ENCODE peak calls at places on chromosomes 7 and 10, in nine cellular contexts. One of them, this sample, is unnamed.
A peak's percentile ranks its signal among the peaks of the same experiment; 100 is the strongest.

GRCh38 chr7:129783097-129783919 is 169.5 kb downstream of the UBE2H start:
- DNase-seq in NCI-H748 treated with DMSO at 0.1 percent for 48 hours: no peak
- DNase-seq in adrenal gland: no peak
- DNase-seq in fibroblast of lung: no peak
- DNase-seq in H7: peak; percentile 77
- DNase-seq in cardiac muscle cell: no peak
- DNase-seq in activated CD8-positive, alpha-beta memory T cell treated with anti-CD3 and anti-CD28 coated beads for 24 hours: peak; percentile 62
- DNase-seq in ELF-1: peak; percentile 43
- DNase-seq in activated T-cell treated with anti-CD3 and anti-CD28 coated beads for 1 hour: no peak
- DNase-seq in this sample: no peak

GRCh38 chr7:90211391-90212148 is at the start of gene STEAP2:
- DNase-seq in NCI-H748 treated with DMSO at 0.1 percent for 48 hours: peak; percentile 75
- DNase-seq in adrenal gland: peak; percentile 83
- DNase-seq in fibroblast of lung: peak; percentile 92
- DNase-seq in H7: peak; percentile 92
- DNase-seq in cardiac muscle cell: peak; percentile 92
- DNase-seq in activated CD8-positive, alpha-beta memory T cell treated with anti-CD3 and anti-CD28 coated beads for 24 hours: peak; percentile 65
- DNase-seq in ELF-1: peak; percentile 90
- DNase-seq in activated T-cell treated with anti-CD3 and anti-CD28 coated beads for 1 hour: no peak
- DNase-seq in this sample: peak; percentile 73

GRCh38 chr10:17209302-17209701 is 7.8 kb upstream of the TRDMT1 start:
- DNase-seq in NCI-H748 treated with DMSO at 0.1 percent for 48 hours: no peak
- DNase-seq in adrenal gland: no peak
- DNase-seq in fibroblast of lung: no peak
- DNase-seq in H7: no peak
- DNase-seq in cardiac muscle cell: no peak
- DNase-seq in activated CD8-positive, alpha-beta memory T cell treated with anti-CD3 and anti-CD28 coated beads for 24 hours: no peak
- DNase-seq in ELF-1: no peak
- DNase-seq in activated T-cell treated with anti-CD3 and anti-CD28 coated beads for 1 hour: no peak
- DNase-seq in this sample: no peak

GRCh38 chr10:5659702-5660528 is 6.5 kb downstream of the ASB13 start:
- DNase-seq in NCI-H748 treated with DMSO at 0.1 percent for 48 hours: no peak
- DNase-seq in adrenal gland: peak; percentile 70
- DNase-seq in fibroblast of lung: peak; percentile 62
- DNase-seq in H7: no peak
- DNase-seq in cardiac muscle cell: no peak
- DNase-seq in activated CD8-positive, alpha-beta memory T cell treated with anti-CD3 and anti-CD28 coated beads for 24 hours: no peak
- DNase-seq in ELF-1: peak; percentile 36
- DNase-seq in activated T-cell treated with anti-CD3 and anti-CD28 coated beads for 1 hour: no peak
- DNase-seq in this sample: no peak

GRCh38 chr10:26000971-26001370 is 66.9 kb downstream of the MYO3A start:
- DNase-seq in NCI-H748 treated with DMSO at 0.1 percent for 48 hours: no peak
- DNase-seq in adrenal gland: no peak
- DNase-seq in fibroblast of lung: no peak
- DNase-seq in H7: no peak
- DNase-seq in cardiac muscle cell: no peak
- DNase-seq in activated CD8-positive, alpha-beta memory T cell treated with anti-CD3 and anti-CD28 coated beads for 24 hours: no peak
- DNase-seq in ELF-1: peak; percentile 4
- DNase-seq in activated T-cell treated with anti-CD3 and anti-CD28 coated beads for 1 hour: no peak
- DNase-seq in this sample: no peak

GRCh38 chr7:56157238-56157790 is 41.1 kb upstream of the NUPR2 start:
- DNase-seq in NCI-H748 treated with DMSO at 0.1 percent for 48 hours: peak; percentile 95
- DNase-seq in adrenal gland: no peak
- DNase-seq in fibroblast of lung: no peak
- DNase-seq in H7: no peak
- DNase-seq in cardiac muscle cell: no peak
- DNase-seq in activated CD8-positive, alpha-beta memory T cell treated with anti-CD3 and anti-CD28 coated beads for 24 hours: no peak
- DNase-seq in ELF-1: no peak
- DNase-seq in activated T-cell treated with anti-CD3 and anti-CD28 coated beads for 1 hour: no peak
- DNase-seq in this sample: no peak

GRCh38 chr7:93092757-93093370 is 24.9 kb downstream of the SAMD9 start:
- DNase-seq in NCI-H748 treated with DMSO at 0.1 percent for 48 hours: no peak
- DNase-seq in adrenal gland: no peak
- DNase-seq in fibroblast of lung: peak; percentile 68
- DNase-seq in H7: peak; percentile 19
- DNase-seq in cardiac muscle cell: no peak
- DNase-seq in activated CD8-positive, alpha-beta memory T cell treated with anti-CD3 and anti-CD28 coated beads for 24 hours: no peak
- DNase-seq in ELF-1: peak; percentile 23
- DNase-seq in activated T-cell treated with anti-CD3 and anti-CD28 coated beads for 1 hour: no peak
- DNase-seq in this sample: peak; percentile 29

GRCh38 chr10:120495226-120495625 is 38.2 kb downstream of the PLPP4 start:
- DNase-seq in NCI-H748 treated with DMSO at 0.1 percent for 48 hours: no peak
- DNase-seq in adrenal gland: no peak
- DNase-seq in fibroblast of lung: no peak
- DNase-seq in H7: no peak
- DNase-seq in cardiac muscle cell: no peak
- DNase-seq in activated CD8-positive, alpha-beta memory T cell treated with anti-CD3 and anti-CD28 coated beads for 24 hours: no peak
- DNase-seq in ELF-1: no peak
- DNase-seq in activated T-cell treated with anti-CD3 and anti-CD28 coated beads for 1 hour: no peak
- DNase-seq in this sample: no peak

GRCh38 chr7:126486806-126487205 is 765.9 kb downstream of the GRM8 start:
- DNase-seq in NCI-H748 treated with DMSO at 0.1 percent for 48 hours: no peak
- DNase-seq in adrenal gland: no peak
- DNase-seq in fibroblast of lung: no peak
- DNase-seq in H7: no peak
- DNase-seq in cardiac muscle cell: no peak
- DNase-seq in activated CD8-positive, alpha-beta memory T cell treated with anti-CD3 and anti-CD28 coated beads for 24 hours: no peak
- DNase-seq in ELF-1: no peak
- DNase-seq in activated T-cell treated with anti-CD3 and anti-CD28 coated beads for 1 hour: no peak
- DNase-seq in this sample: no peak